ENCODE peak calls at places on chromosomes 11 and 22, in five cellular contexts. W is SK-N-SH, X is ovary, Y is GM23338, F is astrocyte of the cerebellum. A is an unnamed sample.

GRCh38 chr11:56706486-56706885 is 7.6 kb downstream of the OR9G1 start:
- DNase-seq in W (no peak), X (no peak), Y (no peak), F (no peak), A (no peak)

GRCh38 chr22:24011735-24012068 is 598 bp downstream of the CABIN1 start:
- DNase-seq in W (peak; percentile 37), X (no peak), Y (peak; percentile 56), F (no peak), A (no peak)

GRCh38 chr11:67449116-67449844 is 3.2 kb downstream of the GPR152 start:
- DNase-seq in W (no peak), X (no peak), Y (no peak), F (no peak), A (no peak)

GRCh38 chr11:72103754-72104167 is 664 bp upstream of the LAMTOR1 start:
- DNase-seq in W (no peak), X (no peak), Y (no peak), F (no peak), A (no peak)

GRCh38 chr11:33912405-33913361 is 20.8 kb upstream of the LMO2 start:
- DNase-seq in W (no peak), X (no peak), Y (no peak), F (peak; percentile 79), A (no peak)

GRCh38 chr11:126485021-126485781 is 129.7 kb downstream of the ST3GAL4 start:
- DNase-seq in W (no peak), X (no peak), Y (no peak), F (no peak), A (no peak)

GRCh38 chr11:126655807-126656128 is 300.3 kb downstream of the ST3GAL4 start:
- DNase-seq in W (no peak), X (no peak), Y (no peak), F (no peak), A (no peak)

GRCh38 chr11:67641302-67642147 is 2.0 kb upstream of the TBX10 start:
- DNase-seq in W (no peak), X (no peak), Y (no peak), F (no peak), A (no peak)

GRCh38 chr11:1693327-1694063 is 3.5 kb upstream of the KRTAP5-6 start:
- DNase-seq in W (peak; percentile 98), X (peak; percentile 86), Y (peak; percentile 79), F (peak; percentile 22), A (peak; percentile 97)

GRCh38 chr22:38240734-38241252 is 32.0 kb downstream of the TMEM184B start:
- DNase-seq in W (no peak), X (no peak), Y (peak; percentile 86), F (peak; percentile 89), A (no peak)

GRCh38 chr11:123065634-123066033 is 3.7 kb upstream of the HSPA8 start:
- DNase-seq in W (no peak), X (no peak), Y (no peak), F (no peak), A (no peak)

GRCh38 chr11:45390407-45390806 is 104.3 kb upstream of the SYT13 start:
- DNase-seq in W (no peak), X (no peak), Y (no peak), F (no peak), A (no peak)

GRCh38 chr22:27299181-27300085 is 502.1 kb downstream of the MN1 start:
- DNase-seq in W (peak; percentile 59), X (peak; percentile 45), Y (peak; percentile 36), F (peak; percentile 39), A (no peak)

GRCh38 chr22:42649261-42650056 is at the start of gene CYB5R3:
- DNase-seq in W (peak; percentile 95), X (peak; percentile 87), Y (peak; percentile 93), F (no peak), A (peak; percentile 71)

GRCh38 chr11:117232022-117232878 is at the start of the genes PCSK7 and RNF214:
- DNase-seq in W (peak; percentile 99), X (peak; percentile 88), Y (peak; percentile 87), F (no peak), A (peak; percentile 72)

GRCh38 chr22:46113110-46113909 is 37.0 kb upstream of the PPARA start:
- DNase-seq in W (no peak), X (no peak), Y (no peak), F (no peak), A (no peak)

GRCh38 chr11:45264839-45265515 is 21.2 kb downstream of the SYT13 start:
- DNase-seq in W (no peak), X (no peak), Y (no peak), F (peak; percentile 29), A (no peak)

GRCh38 chr11:44861829-44862545 is 88.7 kb downstream of the TP53I11 start:
- DNase-seq in W (no peak), X (peak; percentile 85), Y (peak; percentile 64), F (peak; percentile 98), A (no peak)

GRCh38 chr22:49460662-49461371 is 366.9 kb downstream of the BRD1 start:
- DNase-seq in W (no peak), X (no peak), Y (no peak), F (no peak), A (no peak)

GRCh38 chr22:41530612-41531421 is 13.5 kb downstream of the POLR3H start:
- DNase-seq in W (no peak), X (no peak), Y (no peak), F (no peak), A (no peak)

GRCh38 chr11:16394947-16395346 is 38.6 kb upstream of the SOX6 start:
- DNase-seq in W (no peak), X (no peak), Y (no peak), F (no peak), A (no peak)

GRCh38 chr11:100908746-100909145 is 220.9 kb downstream of the PGR start:
- DNase-seq in W (no peak), X (no peak), Y (no peak), F (peak; percentile 64), A (no peak)

GRCh38 chr11:69880803-69881445 is 61.7 kb upstream of the FGF3 start:
- DNase-seq in W (no peak), X (peak; percentile 10), Y (no peak), F (no peak), A (no peak)

GRCh38 chr11:38460901-38461300 is 1862.9 kb upstream of the RAG2 start:
- DNase-seq in W (no peak), X (peak; percentile 44), Y (peak; percentile 0), F (peak; percentile 96), A (no peak)

GRCh38 chr11:125457814-125458343 is 38.2 kb downstream of the FEZ1 start:
- DNase-seq in W (no peak), X (no peak), Y (peak; percentile 16), F (peak; percentile 72), A (peak; percentile 28)

GRCh38 chr22:25987948-25988347 is 181.3 kb upstream of the SEZ6L start:
- DNase-seq in W (peak; percentile 27), X (no peak), Y (peak; percentile 27), F (no peak), A (no peak)

DNA sequence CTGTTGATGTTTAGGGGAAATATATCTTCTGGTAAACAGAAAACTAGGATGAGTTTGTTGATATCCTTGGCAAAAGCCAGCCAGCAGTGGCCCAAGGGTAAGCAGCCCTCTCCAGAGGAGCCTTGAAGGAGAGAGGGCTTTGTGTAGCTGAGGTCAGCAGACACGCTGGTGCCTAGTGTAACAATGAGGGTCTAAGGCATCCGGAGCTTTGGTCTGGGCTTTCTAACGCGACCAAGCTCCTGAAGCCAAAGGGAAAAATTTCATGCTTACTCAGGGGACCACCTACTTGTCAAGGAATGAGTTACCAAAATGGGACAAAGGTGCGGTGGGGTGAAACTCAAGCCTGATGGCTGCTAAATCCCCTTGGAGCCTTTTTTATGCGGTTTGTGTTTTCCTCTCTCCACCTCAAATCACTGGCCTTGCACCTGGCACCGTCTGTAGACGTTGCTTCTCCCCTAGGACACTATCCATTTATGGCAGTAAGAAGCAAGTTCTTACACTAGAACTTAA is 134.9 kb downstream of the DBX1 start:
- DNase-seq in W (no peak), X (no peak), Y (peak; percentile 44), F (no peak), A (no peak)
- TF ChIP-seq CTCF in W (no peak), X (no peak), Y (no peak), F (no peak), A (no peak)

GRCh38 chr11:9990221-9990973 is 303.6 kb downstream of the SBF2 start:
- DNase-seq in W (no peak), X (no peak), Y (peak; percentile 12), F (no peak), A (no peak)
- TF ChIP-seq CTCF in W (no peak), X (no peak), Y (peak; percentile 58), F (peak; percentile 4), A (no peak)

GRCh38 chr11:107683807-107684206 is 28.0 kb downstream of the SLN start:
- DNase-seq in W (peak; percentile 24), X (no peak), Y (peak; percentile 88), F (no peak), A (no peak)
- TF ChIP-seq CTCF in W (peak; percentile 51), X (no peak), Y (peak; percentile 53), F (peak; percentile 50), A (peak; percentile 59)

GRCh38 chr11:5992604-5993251 is 5.9 kb upstream of the OR52L1 start:
- DNase-seq in W (peak; percentile 45), X (no peak), Y (peak; percentile 65), F (no peak), A (no peak)
- TF ChIP-seq CTCF in W (peak; percentile 64), X (no peak), Y (peak; percentile 71), F (peak; percentile 36), A (peak; percentile 68)

DNA sequence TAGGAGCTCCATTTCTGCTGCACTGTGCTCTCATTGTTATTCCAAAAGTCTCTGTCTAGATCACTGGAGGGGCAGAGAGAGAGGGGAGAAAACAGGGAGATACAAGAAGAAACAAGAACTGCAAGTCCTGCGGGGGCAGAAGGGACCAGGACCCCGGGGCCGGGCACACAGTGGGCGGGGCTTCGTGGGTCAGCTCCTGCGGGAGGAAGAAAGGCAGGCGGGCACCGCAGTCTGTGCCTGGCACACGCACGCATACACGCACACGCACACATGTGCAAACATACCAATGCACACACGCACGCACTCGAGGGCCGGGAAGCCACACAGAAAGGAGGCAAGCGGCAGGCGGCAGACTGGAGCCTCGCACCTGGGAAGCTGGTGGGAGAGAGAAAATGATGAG is 33.6 kb downstream of the SYT7 start:
- DNase-seq in W (no peak), X (no peak), Y (no peak), F (no peak), A (no peak)
- TF ChIP-seq CTCF in W (no peak), X (no peak), Y (no peak), F (no peak), A (no peak)

GRCh38 chr22:19554834-19555404 is 30.7 kb upstream of the CLDN5 start:
- DNase-seq in W (peak; percentile 40), X (no peak), Y (peak; percentile 85), F (no peak), A (no peak)

GRCh38 chr22:19556963-19557545 is 32.8 kb upstream of the CLDN5 start:
- DNase-seq in W (no peak), X (no peak), Y (no peak), F (no peak), A (no peak)

GRCh38 chr22:19559956-19560355 is 35.7 kb upstream of the CLDN5 start:
- DNase-seq in W (no peak), X (no peak), Y (no peak), F (no peak), A (no peak)

GRCh38 chr22:19555651-19556050 is 31.4 kb upstream of the CLDN5 start:
- DNase-seq in W (no peak), X (no peak), Y (no peak), F (no peak), A (no peak)

GRCh38 chr22:19559324-19559811 is 35.2 kb upstream of the CLDN5 start:
- DNase-seq in W (no peak), X (no peak), Y (peak; percentile 61), F (no peak), A (no peak)
- TF ChIP-seq CTCF in W (no peak), X (no peak), Y (peak; percentile 43), F (no peak), A (no peak)

GRCh38 chr11:114400222-114400973 is at the start of the genes C11orf71 and RBM7:
- DNase-seq in W (peak; percentile 93), X (peak; percentile 99), Y (peak; percentile 95), F (peak; percentile 96), A (peak; percentile 92)
- TF ChIP-seq CTCF in W (peak; percentile 21), X (peak; percentile 42), Y (no peak), F (no peak), A (peak; percentile 38)